ENCODE peak calls at places on chromosomes 7 and 10, in eight cellular contexts. G is non-pigmented ciliary epithelial cell, P is T follicular helper cell, A is LHCN-M2, U is NCI-H524, M is NCI-H748 treated with DMSO at 0.1 percent for 48 hours, L is A172, T is GM06990. R is an unnamed sample.

GRCh38 chr7:106037489-106038176 is 74.5 kb downstream of the SYPL1 start:
- DNase-seq in G (no peak), P (no peak), A (no peak), U (no peak), M (no peak), L (no peak), T (no peak), R (no peak)

GRCh38 chr7:82528577-82529305 is 85.2 kb upstream of the CACNA2D1 start:
- DNase-seq in G (peak), P (no peak), A (peak), U (no peak), M (no peak), L (no peak), T (no peak), R (no peak)

GRCh38 chr10:10165415-10165814 is 852.3 kb upstream of the CELF2 start:
- DNase-seq in G (no peak), P (no peak), A (no peak), U (no peak), M (no peak), L (no peak), T (no peak), R (no peak)

GRCh38 chr10:18681971-18682403 is 22.8 kb downstream of the ARL5B start:
- DNase-seq in G (no peak), P (no peak), A (no peak), U (no peak), M (no peak), L (peak), T (no peak), R (no peak)

GRCh38 chr10:60728056-60728455 is 50.2 kb upstream of the CDK1 start:
- DNase-seq in G (no peak), P (peak), A (no peak), U (no peak), M (no peak), L (peak), T (no peak), R (no peak)

GRCh38 chr7:47067215-47067614 is 514.7 kb downstream of the TNS3 start:
- DNase-seq in G (no peak), P (no peak), A (no peak), U (no peak), M (no peak), L (no peak), T (no peak), R (no peak)

GRCh38 chr10:12333382-12334185 is 15.8 kb upstream of the CAMK1D start:
- DNase-seq in G (peak), P (no peak), A (peak), U (no peak), M (peak), L (peak), T (peak), R (peak)

GRCh38 chr7:157719705-157720655 is 383.2 kb downstream of the DNAJB6 start:
- DNase-seq in G (no peak), P (no peak), A (no peak), U (no peak), M (no peak), L (no peak), T (no peak), R (no peak)

GRCh38 chr10:60517805-60518204 is 128.1 kb upstream of the ANK3 start:
- DNase-seq in G (no peak), P (no peak), A (no peak), U (no peak), M (no peak), L (no peak), T (no peak), R (no peak)

GRCh38 chr10:71212249-71213126 is at the start of gene UNC5B:
- DNase-seq in G (no peak), P (no peak), A (peak), U (peak), M (peak), L (peak), T (peak), R (peak)

GRCh38 chr7:18565337-18565736 is 69.8 kb downstream of the HDAC9 start:
- DNase-seq in G (no peak), P (no peak), A (no peak), U (no peak), M (no peak), L (no peak), T (no peak), R (no peak)

GRCh38 chr7:122902751-122903495 is 16.7 kb upstream of the CADPS2 start:
- DNase-seq in G (no peak), P (no peak), A (peak), U (no peak), M (no peak), L (peak), T (no peak), R (no peak)

GRCh38 chr10:34523017-34523767 is 291.9 kb downstream of the PARD3 start:
- DNase-seq in G (no peak), P (no peak), A (peak), U (no peak), M (no peak), L (no peak), T (no peak), R (no peak)

GRCh38 chr7:152145853-152146466 is 120.5 kb downstream of the GALNT11 start:
- DNase-seq in G (peak), P (no peak), A (peak), U (peak), M (peak), L (peak), T (no peak), R (no peak)

GRCh38 chr7:12637819-12638592 is 49.4 kb upstream of the ARL4A start:
- DNase-seq in G (no peak), P (no peak), A (peak), U (peak), M (no peak), L (peak), T (no peak), R (no peak)

GRCh38 chr10:133100706-133101463 is 13.2 kb downstream of the ADGRA1 start:
- DNase-seq in G (no peak), P (no peak), A (no peak), U (no peak), M (peak), L (no peak), T (no peak), R (no peak)

GRCh38 chr7:18653381-18654155 is 158.0 kb downstream of the HDAC9 start:
- DNase-seq in G (no peak), P (no peak), A (no peak), U (no peak), M (no peak), L (no peak), T (no peak), R (no peak)